ENCODE peak calls at places on chromosome X, in six cellular contexts. O, V, I, J, X and P are unnamed samples.

GRCh38 chrX:153321381-153322105 is at the start of gene PNMA6F:
- DNase-seq in V (no peak), I (no peak), O (no peak), J (no peak), X (no peak), P (no peak)

GRCh38 chrX:8084023-8084422 is 87.0 kb downstream of the VCX2 start:
- DNase-seq in V (peak; percentile 37), J (peak; percentile 62), X (peak; percentile 6), I (no peak), O (no peak), P (no peak)

GRCh38 chrX:11758400-11759171 is 549 bp downstream of the MSL3 start:
- DNase-seq in V (peak; percentile 73), J (peak; percentile 78), O (peak; percentile 80), X (peak; percentile 21), I (peak; percentile 79), P (peak; percentile 74)

GRCh38 chrX:149510386-149510785 is 5.3 kb upstream of the IDS start:
- DNase-seq in I (no peak), X (no peak), V (no peak), J (no peak), O (no peak), P (no peak)

GRCh38 chrX:118872102-118872566 is 48.5 kb downstream of the ZCCHC12 start:
- DNase-seq in O (no peak), I (no peak), J (peak; percentile 1), X (no peak), V (no peak), P (no peak)

GRCh38 chrX:101097546-101098453 is at the start of gene CENPI:
- DNase-seq in J (peak; percentile 94), V (peak; percentile 89), X (peak; percentile 69), I (peak; percentile 84), O (peak; percentile 87), P (peak; percentile 75)

GRCh38 chrX:145524931-145525330 is 277.6 kb downstream of the SPANXN1 start:
- DNase-seq in J (no peak), X (no peak), O (no peak), I (no peak), V (no peak), P (no peak)

GRCh38 chrX:119228506-119229290 is 7.4 kb upstream of the PGRMC1 start:
- DNase-seq in I (no peak), J (peak; percentile 83), X (peak; percentile 56), V (peak; percentile 88), O (no peak), P (no peak)

GRCh38 chrX:120768681-120769080 is 107.0 kb downstream of the CT47B1 start:
- DNase-seq in V (peak; percentile 35), J (peak; percentile 40), O (no peak), I (no peak), X (no peak), P (no peak)

GRCh38 chrX:44025611-44026010 is 52.4 kb upstream of the NDP start:
- DNase-seq in X (no peak), J (peak; percentile 11), O (no peak), I (no peak), V (peak; percentile 24), P (no peak)

GRCh38 chrX:67636532-67636931 is 92.7 kb downstream of the AR start:
- DNase-seq in I (no peak), X (no peak), V (no peak), J (no peak), O (no peak), P (no peak)

GRCh38 chrX:103356023-103356798 is at the start of gene TCEAL9:
- DNase-seq in I (no peak), X (peak; percentile 51), J (peak; percentile 52), V (peak; percentile 83), O (no peak), P (peak; percentile 19)

GRCh38 chrX:47831788-47832187 is 4.9 kb upstream of the ZNF81 start:
- DNase-seq in J (peak; percentile 51), I (peak; percentile 29), X (no peak), O (peak; percentile 11), V (peak; percentile 18), P (peak; percentile 27)

GRCh38 chrX:40151211-40152172 is 53.7 kb upstream of the BCOR start:
- DNase-seq in V (no peak), I (no peak), O (no peak), X (no peak), J (no peak), P (no peak)

GRCh38 chrX:149495573-149496071 is 9.5 kb downstream of the IDS start:
- DNase-seq in J (peak; percentile 88), X (no peak), I (no peak), V (peak; percentile 69), O (no peak), P (no peak)

GRCh38 chrX:24561121-24561520 is 86.0 kb downstream of the PCYT1B start:
- DNase-seq in I (no peak), V (peak; percentile 11), X (no peak), O (no peak), J (peak; percentile 29), P (no peak)

GRCh38 chrX:74461384-74461783 is 40.1 kb downstream of the SLC16A2 start:
- DNase-seq in V (no peak), X (no peak), I (no peak), O (no peak), J (no peak), P (no peak)

GRCh38 chrX:2767631-2768455 is 16.0 kb downstream of the XG start:
- DNase-seq in V (peak; percentile 21), J (peak; percentile 39), X (peak; percentile 4), O (no peak), I (no peak), P (no peak)